ENCODE peak calls at places on chromosomes 5 and 9, in six cellular contexts. Q is DMS79 treated with DMSO at 0.1 percent for 48 hours, V is NCI-H510A treated with DMSO at 0.1 percent for 48 hours, B is GM20000, M is ELF-1, X is NCI-H2171 treated with DMSO at 0.1 percent for 48 hours. Z is an unnamed sample.
A peak's percentile ranks its signal among the peaks of the same experiment; 100 is the strongest.

GRCh38 chr5:161530700-161531099 is 15.8 kb downstream of the GABRB2 start:
- DNase-seq in Q (peak; percentile 50), V (no peak), B (no peak), M (no peak), X (no peak), Z (no peak)

GRCh38 chr9:98168952-98169488 is 23.4 kb downstream of the CORO2A start:
- DNase-seq in Q (no peak), V (peak; percentile 55), B (peak; percentile 91), M (peak; percentile 76), X (no peak), Z (peak; percentile 18)

GRCh38 chr5:36664762-36665161 is 58.4 kb downstream of the SLC1A3 start:
- DNase-seq in Q (no peak), V (no peak), B (no peak), M (no peak), X (no peak), Z (no peak)

GRCh38 chr9:98018347-98018746 is 35.2 kb downstream of the ANP32B start:
- DNase-seq in Q (no peak), V (no peak), B (no peak), M (no peak), X (no peak), Z (no peak)

GRCh38 chr9:108580021-108580439 is 275.8 kb downstream of the ACTL7B start:
- DNase-seq in Q (no peak), V (no peak), B (no peak), M (no peak), X (no peak), Z (no peak)

GRCh38 chr5:115379622-115380344 is 83.3 kb upstream of the CCDC112 start:
- DNase-seq in Q (no peak), V (peak; percentile 53), B (peak; percentile 40), M (no peak), X (no peak), Z (no peak)

GRCh38 chr5:132759114-132760042 is 12.2 kb downstream of the CCNI2 start:
- DNase-seq in Q (no peak), V (peak; percentile 6), B (no peak), M (peak; percentile 83), X (no peak), Z (no peak)

GRCh38 chr5:54743581-54743980 is 226.0 kb downstream of the SNX18 start:
- DNase-seq in Q (no peak), V (no peak), B (no peak), M (no peak), X (no peak), Z (no peak)

GRCh38 chr5:10448754-10449345 is 7.2 kb downstream of the ROPN1L start:
- DNase-seq in Q (no peak), V (no peak), B (no peak), M (no peak), X (no peak), Z (no peak)

GRCh38 chr9:115154969-115155534 is 37.1 kb upstream of the TNC start:
- DNase-seq in Q (no peak), V (no peak), B (no peak), M (no peak), X (peak; percentile 11), Z (no peak)

GRCh38 chr9:133706651-133707050 is 31.5 kb downstream of the SARDH start:
- DNase-seq in Q (no peak), V (no peak), B (no peak), M (no peak), X (no peak), Z (no peak)

GRCh38 chr5:1330146-1330846 is 14.6 kb downstream of the CLPTM1L start:
- DNase-seq in Q (no peak), V (no peak), B (no peak), M (no peak), X (no peak), Z (no peak)

GRCh38 chr5:372911-373709 is 51.6 kb downstream of the AHRR start:
- DNase-seq in Q (peak; percentile 37), V (no peak), B (no peak), M (no peak), X (peak; percentile 54), Z (no peak)

GRCh38 chr5:156912869-156913268 is 50.2 kb downstream of the TIMD4 start:
- DNase-seq in Q (no peak), V (no peak), B (no peak), M (no peak), X (no peak), Z (no peak)

GRCh38 chr9:129231759-129232158 is 53.7 kb upstream of the IER5L start:
- DNase-seq in Q (no peak), V (no peak), B (no peak), M (no peak), X (no peak), Z (no peak)

GRCh38 chr5:14156611-14157493 is 13.7 kb downstream of the TRIO start:
- DNase-seq in Q (peak; percentile 21), V (peak; percentile 66), B (peak; percentile 64), M (no peak), X (peak; percentile 95), Z (peak; percentile 40)

GRCh38 chr5:67015577-67016290 is 180.9 kb downstream of the CD180 start:
- DNase-seq in Q (peak; percentile 50), V (peak; percentile 61), B (no peak), M (peak; percentile 16), X (peak; percentile 25), Z (no peak)

GRCh38 chr9:97904725-97905124 is 17.6 kb downstream of the TRMO start:
- DNase-seq in Q (no peak), V (no peak), B (no peak), M (no peak), X (no peak), Z (no peak)

GRCh38 chr5:140557136-140557805 is at the start of gene SRA1:
- DNase-seq in Q (peak; percentile 85), V (peak; percentile 65), B (peak; percentile 91), M (peak; percentile 95), X (peak; percentile 74), Z (peak; percentile 89)

GRCh38 chr5:143495823-143496275 is 92.4 kb upstream of the NR3C1 start:
- DNase-seq in Q (peak; percentile 43), V (no peak), B (no peak), M (no peak), X (peak; percentile 60), Z (no peak)

GRCh38 chr5:114407783-114408182 is 45.9 kb downstream of the KCNN2 start:
- DNase-seq in Q (no peak), V (no peak), B (no peak), M (no peak), X (no peak), Z (no peak)

GRCh38 chr9:138050472-138051330 is 173.1 kb downstream of the CACNA1B start:
- DNase-seq in Q (no peak), V (no peak), B (no peak), M (no peak), X (no peak), Z (no peak)

GRCh38 chr5:134547999-134548626 is 22.6 kb downstream of the JADE2 start:
- DNase-seq in Q (no peak), V (no peak), B (no peak), M (no peak), X (no peak), Z (peak; percentile 42)

GRCh38 chr9:77011973-77012817 is 7.3 kb upstream of the FOXB2 start:
- DNase-seq in Q (peak; percentile 73), V (no peak), B (peak; percentile 71), M (peak; percentile 95), X (no peak), Z (peak; percentile 11)

GRCh38 chr5:2256646-2257288 is 374.0 kb upstream of the IRX4 start:
- DNase-seq in Q (no peak), V (no peak), B (no peak), M (no peak), X (no peak), Z (no peak)

GRCh38 chr9:106644661-106645060 is 218.3 kb upstream of the ZNF462 start:
- DNase-seq in Q (no peak), V (no peak), B (no peak), M (no peak), X (no peak), Z (no peak)

GRCh38 chr5:166251786-166252185 is 2039.7 kb upstream of the WWC1 start:
- DNase-seq in Q (no peak), V (no peak), B (no peak), M (no peak), X (no peak), Z (no peak)

GRCh38 chr5:168494057-168494555 is 7.8 kb downstream of the RARS1 start:
- DNase-seq in Q (no peak), V (no peak), B (no peak), M (no peak), X (no peak), Z (no peak)

GRCh38 chr5:145948047-145948446 is 11.7 kb downstream of the SH3RF2 start:
- DNase-seq in Q (no peak), V (no peak), B (no peak), M (no peak), X (no peak), Z (no peak)

GRCh38 chr5:142175039-142175438 is 66.5 kb downstream of the NDFIP1 start:
- DNase-seq in Q (no peak), V (no peak), B (no peak), M (no peak), X (peak; percentile 87), Z (no peak)

GRCh38 chr9:83444110-83444509 is 94.1 kb downstream of the FRMD3 start:
- DNase-seq in Q (no peak), V (no peak), B (no peak), M (no peak), X (no peak), Z (no peak)

GRCh38 chr5:32645246-32645645 is 59.9 kb downstream of the SUB1 start:
- DNase-seq in Q (no peak), V (no peak), B (no peak), M (peak; percentile 16), X (no peak), Z (no peak)

Z was measured in OCI-LY7.